ENCODE peak calls at places on chromosomes 2 and 18, in eight cellular contexts. One of them, this sample, is unnamed.

GRCh38 chr2:100104718-100105677 is 37.4 kb downstream of the AFF3 start:
- DNase-seq in breast epithelium: no peak
- DNase-seq in GM12891: peak
- DNase-seq in body of pancreas: no peak
- DNase-seq in adrenal gland: peak
- DNase-seq in transverse colon: no peak
- DNase-seq in esophagus squamous epithelium: no peak
- DNase-seq in A549: no peak
- DNase-seq in this sample: no peak

GRCh38 chr2:223469270-223470057 is 132.7 kb downstream of the SCG2 start:
- DNase-seq in GM12891: no peak
- DNase-seq in A549: no peak
- DNase-seq in body of pancreas: peak
- DNase-seq in transverse colon: peak
- DNase-seq in breast epithelium: no peak
- DNase-seq in adrenal gland: peak
- DNase-seq in esophagus squamous epithelium: no peak
- DNase-seq in this sample: no peak

GRCh38 chr2:101307503-101307902 is 998 bp downstream of the RNF149 start:
- DNase-seq in GM12891: no peak
- DNase-seq in breast epithelium: no peak
- DNase-seq in body of pancreas: no peak
- DNase-seq in adrenal gland: peak
- DNase-seq in esophagus squamous epithelium: no peak
- DNase-seq in A549: no peak
- DNase-seq in transverse colon: no peak
- DNase-seq in this sample: no peak

GRCh38 chr2:47833516-47833968 is 50.6 kb downstream of the MSH6 start:
- DNase-seq in adrenal gland: no peak
- DNase-seq in esophagus squamous epithelium: no peak
- DNase-seq in GM12891: no peak
- DNase-seq in transverse colon: no peak
- DNase-seq in body of pancreas: no peak
- DNase-seq in A549: no peak
- DNase-seq in breast epithelium: no peak
- DNase-seq in this sample: no peak

GRCh38 chr18:9814431-9814830 is 71.3 kb upstream of the TXNDC2 start:
- DNase-seq in esophagus squamous epithelium: no peak
- DNase-seq in breast epithelium: no peak
- DNase-seq in A549: no peak
- DNase-seq in GM12891: no peak
- DNase-seq in body of pancreas: no peak
- DNase-seq in transverse colon: no peak
- DNase-seq in adrenal gland: no peak
- DNase-seq in this sample: no peak

GRCh38 chr2:134142341-134142738 is 111.5 kb upstream of the MGAT5 start:
- DNase-seq in transverse colon: no peak
- DNase-seq in breast epithelium: no peak
- DNase-seq in adrenal gland: no peak
- DNase-seq in body of pancreas: no peak
- DNase-seq in esophagus squamous epithelium: no peak
- DNase-seq in GM12891: no peak
- DNase-seq in A549: no peak
- DNase-seq in this sample: no peak

GRCh38 chr2:109188485-109188868 is 59.5 kb downstream of the SH3RF3 start:
- DNase-seq in adrenal gland: no peak
- DNase-seq in transverse colon: no peak
- DNase-seq in GM12891: no peak
- DNase-seq in esophagus squamous epithelium: no peak
- DNase-seq in body of pancreas: no peak
- DNase-seq in breast epithelium: no peak
- DNase-seq in A549: no peak
- DNase-seq in this sample: no peak

GRCh38 chr2:39469807-39470206 is 32.7 kb upstream of the MAP4K3 start:
- DNase-seq in body of pancreas: peak
- DNase-seq in esophagus squamous epithelium: no peak
- DNase-seq in breast epithelium: no peak
- DNase-seq in A549: no peak
- DNase-seq in GM12891: no peak
- DNase-seq in transverse colon: peak
- DNase-seq in adrenal gland: peak
- DNase-seq in this sample: peak

GRCh38 chr2:64412671-64413070 is 41.3 kb upstream of the LGALSL start:
- DNase-seq in GM12891: no peak
- DNase-seq in transverse colon: no peak
- DNase-seq in body of pancreas: no peak
- DNase-seq in adrenal gland: no peak
- DNase-seq in A549: no peak
- DNase-seq in esophagus squamous epithelium: no peak
- DNase-seq in breast epithelium: no peak
- DNase-seq in this sample: no peak

GRCh38 chr2:55965966-55966365 is 42.4 kb upstream of the EFEMP1 start:
- DNase-seq in body of pancreas: no peak
- DNase-seq in breast epithelium: no peak
- DNase-seq in GM12891: no peak
- DNase-seq in adrenal gland: no peak
- DNase-seq in A549: no peak
- DNase-seq in esophagus squamous epithelium: no peak
- DNase-seq in transverse colon: no peak
- DNase-seq in this sample: no peak

GRCh38 chr2:55968931-55969330 is 45.3 kb upstream of the EFEMP1 start:
- DNase-seq in adrenal gland: no peak
- DNase-seq in breast epithelium: no peak
- DNase-seq in transverse colon: no peak
- DNase-seq in esophagus squamous epithelium: no peak
- DNase-seq in body of pancreas: no peak
- DNase-seq in GM12891: no peak
- DNase-seq in A549: no peak
- DNase-seq in this sample: no peak

GRCh38 chr2:55965276-55965675 is 41.7 kb upstream of the EFEMP1 start:
- DNase-seq in transverse colon: no peak
- DNase-seq in adrenal gland: no peak
- DNase-seq in esophagus squamous epithelium: no peak
- DNase-seq in GM12891: no peak
- DNase-seq in A549: no peak
- DNase-seq in breast epithelium: no peak
- DNase-seq in body of pancreas: no peak
- DNase-seq in this sample: no peak

GRCh38 chr2:55962910-55963309 is 39.3 kb upstream of the EFEMP1 start:
- DNase-seq in breast epithelium: no peak
- DNase-seq in esophagus squamous epithelium: no peak
- DNase-seq in A549: no peak
- DNase-seq in adrenal gland: no peak
- DNase-seq in GM12891: no peak
- DNase-seq in transverse colon: no peak
- DNase-seq in body of pancreas: no peak
- DNase-seq in this sample: no peak

DNA sequence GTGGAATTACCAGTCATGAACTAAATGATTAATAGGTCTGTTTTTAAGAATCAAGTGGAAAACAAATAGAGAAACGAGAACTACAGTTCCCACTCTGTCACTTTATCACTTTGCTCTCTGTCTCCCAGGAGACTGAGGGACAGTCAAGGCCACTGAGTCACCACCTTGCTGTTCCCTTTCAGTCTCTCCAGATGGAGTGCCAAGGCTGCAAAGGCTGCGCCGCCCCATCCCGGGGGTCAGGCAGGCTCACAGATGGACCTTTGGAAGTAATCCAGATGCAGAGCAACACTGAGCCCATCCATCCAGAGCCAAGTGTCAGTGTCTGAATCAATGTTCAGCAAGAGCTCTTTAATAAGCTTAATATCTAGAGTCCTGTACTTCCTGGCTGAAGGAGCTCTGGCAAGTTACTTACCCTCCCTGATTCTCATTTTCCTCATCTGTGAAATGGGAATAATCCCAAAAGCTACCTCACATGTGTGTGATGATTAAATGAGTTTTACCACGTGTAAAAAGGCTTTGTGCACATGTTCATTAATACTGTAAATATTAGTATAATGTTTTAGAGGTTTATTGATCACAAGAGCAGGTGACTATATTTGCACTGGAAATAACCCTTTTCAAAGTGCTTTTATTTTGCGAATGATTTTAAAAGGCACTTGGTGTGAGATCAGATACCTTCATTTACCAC is 43.0 kb upstream of the EFEMP1 start:
- DNase-seq in esophagus squamous epithelium: no peak
- DNase-seq in transverse colon: peak
- DNase-seq in breast epithelium: no peak
- DNase-seq in A549: no peak
- DNase-seq in body of pancreas: peak
- DNase-seq in GM12891: no peak
- DNase-seq in adrenal gland: peak
- DNase-seq in this sample: no peak
- TF ChIP-seq POLR2A in esophagus squamous epithelium: no peak
- TF ChIP-seq POLR2A in transverse colon: no peak
- TF ChIP-seq POLR2A in breast epithelium: no peak
- TF ChIP-seq POLR2A in A549: no peak
- TF ChIP-seq POLR2A in body of pancreas: no peak
- TF ChIP-seq POLR2A in GM12891: no peak
- TF ChIP-seq POLR2A in adrenal gland: no peak
- TF ChIP-seq POLR2A in this sample: no peak

DNA sequence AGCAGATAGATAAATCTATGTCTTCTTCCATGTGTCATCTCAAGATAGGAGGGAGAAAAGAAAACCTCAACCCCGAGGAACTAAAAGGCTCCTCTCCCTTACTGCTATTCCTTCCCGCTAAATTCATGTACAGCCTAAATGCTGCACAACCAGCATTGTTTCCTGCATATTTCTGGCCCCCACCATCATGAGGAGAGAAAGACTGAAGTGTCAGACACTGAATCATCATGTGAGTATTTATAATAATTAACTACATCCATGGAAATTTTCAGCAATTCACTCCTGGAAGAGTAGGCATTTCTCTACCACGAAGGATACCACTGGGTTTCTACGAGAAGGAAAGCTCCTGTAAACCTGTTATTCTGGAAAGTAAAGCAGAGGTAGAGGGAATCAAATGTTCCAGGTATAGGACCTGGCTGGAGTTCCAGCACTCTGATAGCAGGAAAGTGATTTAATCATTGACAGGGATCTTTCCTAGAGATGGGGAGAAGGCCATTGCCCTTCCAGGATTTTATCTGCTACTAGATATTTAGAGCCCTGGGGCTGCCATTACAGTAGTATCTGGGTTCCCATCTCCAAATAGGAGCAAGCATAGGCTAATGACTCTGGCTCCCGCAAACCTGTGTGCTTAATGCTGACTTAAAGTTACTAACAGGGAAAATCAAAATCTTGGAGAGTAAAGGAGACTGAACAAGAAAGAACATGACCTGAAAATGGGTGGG is 297.5 kb upstream of the CCDC68 start:
- DNase-seq in esophagus squamous epithelium: no peak
- DNase-seq in A549: no peak
- DNase-seq in transverse colon: no peak
- DNase-seq in body of pancreas: no peak
- DNase-seq in GM12891: no peak
- DNase-seq in breast epithelium: no peak
- DNase-seq in adrenal gland: no peak
- DNase-seq in this sample: no peak
- TF ChIP-seq POLR2A in esophagus squamous epithelium: no peak
- TF ChIP-seq POLR2A in A549: no peak
- TF ChIP-seq POLR2A in transverse colon: no peak
- TF ChIP-seq POLR2A in body of pancreas: no peak
- TF ChIP-seq POLR2A in GM12891: no peak
- TF ChIP-seq POLR2A in breast epithelium: no peak
- TF ChIP-seq POLR2A in adrenal gland: no peak
- TF ChIP-seq POLR2A in this sample: no peak

DNA sequence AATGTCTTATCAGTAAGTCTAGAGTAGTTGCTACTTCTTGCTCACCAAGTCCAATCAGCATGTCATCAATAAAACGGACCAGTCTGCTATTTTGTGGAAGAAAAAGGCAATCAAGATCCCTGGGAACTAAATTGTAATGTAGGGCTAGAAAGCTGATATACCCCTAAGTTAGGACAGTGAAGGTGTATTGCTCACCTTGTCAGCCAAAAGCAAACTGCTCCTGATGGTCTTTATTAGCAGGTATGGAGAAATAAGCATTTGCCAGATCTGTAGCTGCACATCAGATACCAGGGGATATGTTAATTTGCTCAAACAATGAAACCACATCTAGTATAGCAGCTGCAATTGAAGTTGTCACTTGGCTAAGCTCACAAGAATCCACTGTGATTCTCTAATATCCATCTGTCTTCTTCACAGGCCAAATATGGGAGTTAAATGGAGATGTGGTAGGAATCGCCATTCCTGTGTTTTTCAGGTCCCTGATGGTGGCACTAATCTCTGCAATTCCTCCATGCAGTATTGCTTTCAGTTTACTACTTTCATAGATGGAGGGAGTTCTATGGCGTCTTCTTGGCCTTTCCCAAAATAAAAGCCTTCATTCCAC is 75.0 kb downstream of the TMEM237 start:
- DNase-seq in adrenal gland: no peak
- DNase-seq in body of pancreas: no peak
- DNase-seq in esophagus squamous epithelium: no peak
- DNase-seq in transverse colon: no peak
- DNase-seq in GM12891: no peak
- DNase-seq in A549: no peak
- DNase-seq in breast epithelium: no peak
- DNase-seq in this sample: no peak
- TF ChIP-seq POLR2A in adrenal gland: no peak
- TF ChIP-seq POLR2A in body of pancreas: no peak
- TF ChIP-seq POLR2A in esophagus squamous epithelium: no peak
- TF ChIP-seq POLR2A in transverse colon: no peak
- TF ChIP-seq POLR2A in GM12891: no peak
- TF ChIP-seq POLR2A in A549: no peak
- TF ChIP-seq POLR2A in breast epithelium: no peak
- TF ChIP-seq POLR2A in this sample: no peak

GRCh38 chr2:26778076-26778475 is 7.8 kb upstream of the CENPA start:
- DNase-seq in A549: no peak
- DNase-seq in transverse colon: no peak
- DNase-seq in adrenal gland: no peak
- DNase-seq in GM12891: no peak
- DNase-seq in body of pancreas: no peak
- DNase-seq in breast epithelium: no peak
- DNase-seq in esophagus squamous epithelium: no peak
- DNase-seq in this sample: no peak
- TF ChIP-seq POLR2A in A549: peak
- TF ChIP-seq POLR2A in transverse colon: no peak
- TF ChIP-seq POLR2A in adrenal gland: no peak
- TF ChIP-seq POLR2A in GM12891: no peak
- TF ChIP-seq POLR2A in body of pancreas: no peak
- TF ChIP-seq POLR2A in breast epithelium: no peak
- TF ChIP-seq POLR2A in esophagus squamous epithelium: no peak
- TF ChIP-seq POLR2A in this sample: no peak